ENCODE peak calls at places on chromosomes 7 and 10, in eight cellular contexts. P is cardiac muscle cell; A is left lung; U is endothelial cell of umbilical vein; K is colonic mucosa; T is neural progenitor cell; F is lung; H is CD8-positive, alpha-beta T cell. Z is an unnamed sample. For H3K36me3 and H3K4me1, the result is how much of the 10 kb centered on the place peaks cover.

GRCh38 chr7:14760730-14761129 is 141.8 kb downstream of the DGKB start:
- DNase-seq in A (no peak), F (no peak), H (no peak), K (no peak), T (no peak), P (no peak), U (no peak), Z (no peak)

GRCh38 chr7:118872568-118872967 is 648.1 kb downstream of the ANKRD7 start:
- DNase-seq in T (no peak), K (no peak), F (no peak), P (no peak), H (no peak), A (no peak), U (no peak), Z (no peak)

GRCh38 chr10:114577133-114577532 is 80.9 kb downstream of the ABLIM1 start:
- DNase-seq in P (no peak), A (no peak), T (no peak), H (no peak), K (no peak), U (peak), F (no peak), Z (peak)

GRCh38 chr7:2698581-2699288 is 10.7 kb downstream of the AMZ1 start:
- DNase-seq in P (no peak), K (no peak), H (peak), F (no peak), T (no peak), A (no peak), U (no peak), Z (no peak)

GRCh38 chr10:78028438-78029293 is 649 bp downstream of the POLR3A start:
- DNase-seq in K (no peak), F (no peak), T (peak), U (peak), H (no peak), A (peak), P (peak), Z (no peak)

GRCh38 chr7:113410791-113411190 is 292.4 kb upstream of the SMIM30 start:
- DNase-seq in F (no peak), A (no peak), K (no peak), T (no peak), H (no peak), U (no peak), P (no peak), Z (no peak)

GRCh38 chr10:77392236-77392721 is 245.3 kb downstream of the KCNMA1 start:
- DNase-seq in T (no peak), K (no peak), H (no peak), F (no peak), P (no peak), A (no peak), U (no peak), Z (no peak)

GRCh38 chr7:22729180-22729579 is 2.2 kb downstream of the IL6 start:
- DNase-seq in K (no peak), U (no peak), H (no peak), F (no peak), P (no peak), T (no peak), A (no peak), Z (no peak)

GRCh38 chr7:108062250-108063014 is 59.5 kb upstream of the LAMB1 start:
- DNase-seq in P (peak), A (no peak), T (no peak), U (no peak), K (no peak), F (no peak), H (no peak), Z (no peak)

GRCh38 chr10:18134921-18135320 is 5.3 kb upstream of the CACNB2 start:
- DNase-seq in U (no peak), F (no peak), T (no peak), A (no peak), P (no peak), K (no peak), H (no peak), Z (no peak)

GRCh38 chr7:131010714-131011436 is 276.9 kb upstream of the KLF14 start:
- DNase-seq in H (no peak), F (no peak), A (no peak), U (no peak), T (no peak), K (no peak), P (no peak), Z (no peak)

GRCh38 chr7:108016841-108017775 is 14.1 kb upstream of the LAMB1 start:
- DNase-seq in U (peak), F (no peak), A (no peak), K (no peak), T (no peak), P (peak), H (no peak), Z (no peak)

GRCh38 chr7:105713488-105714465 is 132.5 kb upstream of the EFCAB10 start:
- DNase-seq in T (no peak), K (no peak), A (no peak), P (no peak), U (no peak), F (no peak), H (no peak), Z (no peak)

GRCh38 chr10:17910144-17910789 is 41.5 kb upstream of the SLC39A12 start:
- DNase-seq in A (no peak), K (peak), F (no peak), P (peak), U (peak), H (no peak), T (peak), Z (peak)

GRCh38 chr10:33193057-33193866 is 141.2 kb downstream of the NRP1 start:
- DNase-seq in H (peak), U (peak), P (peak), A (peak), F (peak), T (peak), K (peak), Z (peak)

GRCh38 chr7:154178890-154179289 is 126.7 kb downstream of the DPP6 start:
- DNase-seq in F (no peak), U (no peak), P (no peak), H (no peak), A (no peak), T (no peak), K (no peak), Z (no peak)

GRCh38 chr10:117686606-117687005 is 144.1 kb downstream of the EMX2 start:
- DNase-seq in P (no peak), H (no peak), U (no peak), A (no peak), K (no peak), F (no peak), T (no peak), Z (no peak)

GRCh38 chr10:70198696-70199466 is 28.6 kb upstream of the SAR1A start:
- DNase-seq in K (no peak), H (no peak), T (peak), U (no peak), A (no peak), F (no peak), P (peak), Z (no peak)
- H3K36me3 ChIP-seq in K (under half), H (under half), T (under half), U (under half), A (under half), F (under half), P (under half), Z (under half)

GRCh38 chr7:55140221-55140980 is 121.6 kb downstream of the EGFR start:
- DNase-seq in F (no peak), H (no peak), P (no peak), U (peak), K (no peak), T (no peak), A (no peak), Z (no peak)

GRCh38 chr7:55135462-55135861 is 116.6 kb downstream of the EGFR start:
- DNase-seq in H (no peak), K (no peak), T (no peak), P (no peak), U (no peak), A (no peak), F (no peak), Z (no peak)

GRCh38 chr7:55134786-55135185 is 116.0 kb downstream of the EGFR start:
- DNase-seq in U (no peak), F (peak), H (no peak), K (no peak), A (no peak), P (no peak), T (no peak), Z (no peak)

GRCh38 chr7:55140981-55141278 is 122.1 kb downstream of the EGFR start:
- DNase-seq in A (no peak), K (no peak), P (no peak), T (no peak), H (no peak), U (no peak), F (no peak), Z (no peak)

GRCh38 chr7:55138663-55139062 is 119.8 kb downstream of the EGFR start:
- DNase-seq in K (no peak), P (no peak), H (no peak), T (no peak), F (no peak), A (no peak), U (no peak), Z (no peak)
- H3K4me1 ChIP-seq in K (under half), P (under half), H (under half), T (under half), F (under half), A (under half), U (under half), Z (under half)

DNA sequence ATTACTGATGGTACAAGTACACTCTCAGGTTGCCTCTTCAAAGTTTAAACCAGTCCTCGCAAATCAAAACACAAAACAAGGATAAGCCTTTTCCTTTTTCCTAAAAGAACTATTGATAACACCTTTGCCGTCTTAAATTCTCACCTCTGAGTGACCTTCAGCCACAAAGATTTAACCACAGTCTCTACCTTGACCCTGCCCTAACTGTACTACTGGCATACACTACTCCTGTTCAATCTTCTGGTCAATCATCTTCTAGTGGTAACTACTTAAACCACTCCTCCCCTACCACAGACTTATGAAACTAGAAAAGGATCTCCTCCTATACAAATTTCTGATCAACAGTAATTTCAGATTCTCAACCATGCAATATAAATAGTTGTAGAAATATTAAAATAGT is 15.1 kb downstream of the UPF2 start:
- DNase-seq in P (no peak), K (no peak), F (no peak), H (no peak), U (no peak), T (no peak), A (no peak), Z (no peak)
- H3K36me3 ChIP-seq in P (under half), K (under half), F (under half), H (under half), U (under half), T (under half), A (under half), Z (under half)

GRCh38 chr10:50621981-50622496 is 1.7 kb downstream of the SGMS1 start:
- DNase-seq in T (peak), A (peak), P (peak), H (peak), U (peak), F (peak), K (peak), Z (peak)

GRCh38 chr10:50622497-50623298 is 1.1 kb downstream of the SGMS1 start:
- DNase-seq in F (peak), P (peak), K (peak), H (no peak), A (peak), T (peak), U (peak), Z (peak)

GRCh38 chr10:50619171-50619570 is 4.6 kb downstream of the SGMS1 start:
- DNase-seq in K (no peak), F (no peak), H (no peak), T (no peak), P (no peak), U (no peak), A (no peak), Z (no peak)

GRCh38 chr10:50619882-50620281 is 3.9 kb downstream of the SGMS1 start:
- DNase-seq in F (no peak), A (no peak), T (no peak), P (no peak), H (no peak), U (no peak), K (no peak), Z (no peak)

GRCh38 chr10:50620899-50621298 is 2.9 kb downstream of the SGMS1 start:
- DNase-seq in K (no peak), U (no peak), F (no peak), T (no peak), P (no peak), H (no peak), A (no peak), Z (no peak)
- H3K4me1 ChIP-seq in K (under half), U (under half), F (under half), T (under half), P (under half), H (under half), A (under half), Z (under half)

GRCh38 chr7:1542841-1543747 is 12.6 kb downstream of the MAFK start:
- DNase-seq in T (no peak), U (no peak), A (no peak), F (no peak), H (no peak), K (no peak), P (no peak), Z (no peak)

GRCh38 chr7:1541431-1542162 is 11.1 kb downstream of the MAFK start:
- DNase-seq in K (no peak), U (no peak), T (no peak), P (no peak), F (no peak), A (no peak), H (no peak), Z (no peak)

GRCh38 chr7:1543826-1544177 is 12.2 kb downstream of the TMEM184A start:
- DNase-seq in A (no peak), U (no peak), F (no peak), H (no peak), K (no peak), T (no peak), P (no peak), Z (no peak)

GRCh38 chr7:1540391-1541271 is 10.1 kb downstream of the MAFK start:
- DNase-seq in P (no peak), U (no peak), K (no peak), F (no peak), H (no peak), A (no peak), T (no peak), Z (no peak)

DNA sequence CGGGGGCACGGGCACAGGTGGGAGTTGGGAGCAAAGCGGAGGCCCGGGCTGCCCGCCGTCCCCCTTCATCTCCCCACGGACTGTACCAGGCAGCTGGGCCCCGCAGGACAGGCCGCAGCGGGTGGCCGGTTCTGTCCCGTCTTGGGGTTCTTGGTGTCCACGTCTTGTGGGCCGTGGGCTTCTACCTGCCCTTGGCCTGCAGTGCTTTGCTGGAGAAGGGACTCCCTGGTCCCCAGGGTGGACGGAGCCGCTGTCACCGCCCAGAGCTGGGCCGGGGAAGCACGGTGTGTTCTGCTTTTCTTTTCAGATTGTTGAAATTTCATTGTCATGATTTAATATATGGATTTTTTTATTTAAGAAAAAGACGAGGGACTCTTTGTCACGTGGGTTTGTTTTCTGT is 11.8 kb downstream of the MAFK start:
- DNase-seq in P (no peak), A (no peak), T (no peak), K (no peak), U (no peak), F (no peak), H (no peak), Z (no peak)
- H3K36me3 ChIP-seq in P (under half), A (under half), T (under half), K (under half), U (under half), F (half or more), H (under half), Z (half or more)

GRCh38 chr10:32048282-32048681 is 7.9 kb downstream of the KIF5B start:
- DNase-seq in H (no peak), U (no peak), T (no peak), P (no peak), K (no peak), F (no peak), A (no peak), Z (no peak)

GRCh38 chr10:32054087-32054486 is 2.1 kb downstream of the KIF5B start:
- DNase-seq in T (peak), P (no peak), U (peak), A (no peak), H (no peak), F (no peak), K (peak), Z (no peak)

GRCh38 chr10:32050145-32050544 is 6.1 kb downstream of the KIF5B start:
- DNase-seq in F (no peak), T (no peak), K (no peak), H (no peak), A (no peak), P (no peak), U (no peak), Z (no peak)

DNA sequence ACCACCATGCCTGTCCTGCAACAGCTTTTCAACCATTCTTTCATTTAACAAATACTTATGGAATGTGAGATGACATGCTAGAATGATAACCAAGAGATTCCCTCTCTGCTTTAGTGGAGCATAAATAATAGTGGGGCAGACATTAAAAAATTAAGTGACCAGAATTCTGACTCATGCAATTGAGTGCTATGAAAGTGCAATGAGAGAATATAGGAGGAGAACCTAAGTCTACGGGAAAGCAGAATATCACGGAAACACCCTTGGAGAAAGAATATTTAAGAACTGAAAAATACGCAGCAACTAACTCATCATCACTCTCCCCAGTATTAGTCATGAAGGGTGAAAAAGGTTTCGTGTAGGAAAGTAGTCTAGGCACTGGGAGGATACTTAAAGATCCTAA is 7.1 kb downstream of the KIF5B start:
- DNase-seq in P (no peak), T (no peak), U (no peak), A (no peak), F (no peak), K (no peak), H (no peak), Z (no peak)
- H3K4me1 ChIP-seq in P (under half), T (under half), U (under half), A (under half), F (under half), K (under half), H (half or more), Z (under half)

DNA sequence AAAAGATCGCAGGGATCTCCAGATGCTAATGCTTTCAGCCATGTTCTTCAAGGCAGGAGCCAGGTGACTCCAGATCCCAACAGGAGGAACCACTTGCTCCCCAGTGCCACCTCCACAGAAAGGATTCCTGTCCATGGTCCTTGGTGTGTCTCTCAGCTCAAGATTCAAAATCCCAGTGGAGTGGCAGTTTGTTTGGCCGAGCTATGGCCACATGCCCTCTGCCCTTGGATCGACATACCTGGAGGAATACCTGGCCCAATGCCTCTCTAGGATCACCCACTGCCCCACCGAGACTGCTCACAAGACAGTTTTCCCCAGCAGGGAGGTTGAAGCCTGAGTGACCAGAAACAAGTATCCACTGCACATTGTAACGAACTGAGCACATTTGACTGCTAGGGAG is 3.9 kb upstream of the GPRIN2 start:
- DNase-seq in T (no peak), P (no peak), A (peak), U (no peak), F (peak), K (no peak), H (peak), Z (no peak)
- H3K36me3 ChIP-seq in T (under half), P (under half), A (under half), U (under half), F (under half), K (under half), H (under half), Z (under half)

GRCh38 chr10:12849351-12850181 is 151.9 kb downstream of the CCDC3 start:
- DNase-seq in T (no peak), P (no peak), K (peak), U (peak), A (no peak), F (no peak), H (no peak), Z (no peak)

GRCh38 chr10:12852732-12853131 is 148.8 kb downstream of the CCDC3 start:
- DNase-seq in H (no peak), U (no peak), T (no peak), P (no peak), A (no peak), K (no peak), F (no peak), Z (no peak)

DNA sequence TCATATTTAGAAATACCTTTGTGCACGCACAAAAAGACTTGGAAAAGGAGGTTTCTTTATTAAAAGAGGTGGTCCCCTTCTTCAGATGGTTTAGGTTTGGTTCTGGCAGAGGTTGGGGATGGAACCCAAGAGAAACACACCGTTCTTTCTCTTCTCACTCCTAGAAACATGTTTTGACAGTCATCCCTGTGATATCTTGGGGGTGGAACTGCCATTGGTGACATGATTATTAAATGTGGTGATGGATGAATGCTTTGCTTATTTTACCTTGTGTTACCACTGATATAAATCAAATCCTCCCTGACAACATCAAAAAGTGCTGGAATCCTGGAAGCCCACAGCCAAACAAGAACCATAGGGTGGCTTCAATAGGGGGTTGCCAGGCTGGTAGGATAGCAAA is 146.5 kb downstream of the CCDC3 start:
- DNase-seq in K (no peak), P (no peak), A (no peak), F (no peak), U (no peak), T (no peak), H (no peak), Z (no peak)
- H3K4me1 ChIP-seq in K (under half), P (under half), A (under half), F (under half), U (under half), T (under half), H (under half), Z (under half)

Z was measured in SJSA1.